ENCODE peak calls at places on chromosomes 4 and X, in seven cellular contexts. M, D, O, J, P, G and U are unnamed samples.

GRCh38 chrX:121245763-121246162 is 198.4 kb downstream of the GLUD2 start:
- DNase-seq in M (no peak), J (no peak), G (no peak), O (no peak), D (no peak), P (no peak), U (no peak)

GRCh38 chr4:38034986-38035882 is 75.0 kb downstream of the PTTG2 start:
- DNase-seq in G (peak), J (peak), O (peak), M (peak), D (no peak), P (no peak), U (no peak)

GRCh38 chrX:47807548-47807947 is 29.2 kb upstream of the ZNF81 start:
- DNase-seq in O (no peak), G (no peak), P (no peak), D (no peak), J (no peak), M (no peak), U (no peak)

GRCh38 chr4:87977521-87978278 is 2.2 kb downstream of the SPP1 start:
- DNase-seq in O (no peak), J (no peak), P (no peak), G (no peak), D (no peak), M (no peak), U (no peak)

GRCh38 chr4:106245176-106245575 is 70.8 kb downstream of the TBCK start:
- DNase-seq in M (no peak), D (no peak), P (no peak), G (no peak), O (no peak), J (no peak), U (no peak)

GRCh38 chr4:11106190-11106589 is 322.5 kb downstream of the HS3ST1 start:
- DNase-seq in M (peak), O (no peak), G (no peak), D (no peak), P (no peak), J (no peak), U (no peak)

GRCh38 chr4:175946472-175947116 is 119.0 kb upstream of the WDR17 start:
- DNase-seq in P (no peak), G (no peak), J (no peak), O (no peak), D (no peak), M (no peak), U (no peak)

GRCh38 chr4:139476363-139476762 is 22.4 kb downstream of the RAB33B start:
- DNase-seq in J (no peak), D (no peak), P (no peak), M (no peak), G (no peak), O (no peak), U (no peak)

GRCh38 chr4:8558080-8558960 is 21.9 kb upstream of the GPR78 start:
- DNase-seq in O (no peak), J (peak), M (no peak), G (peak), D (no peak), P (no peak), U (no peak)